ENCODE peak calls at places on chromosomes 16 and 17, in five cellular contexts. Z, U, O, B and N are unnamed samples.
A peak's percentile ranks its signal among the peaks of the same experiment; 100 is the strongest.

GRCh38 chr16:80014241-80014939 is 413.9 kb upstream of the MAF start:
- DNase-seq in Z (peak; percentile 73), U (no peak), O (no peak), B (no peak), N (no peak)

GRCh38 chr17:8223356-8224063 is 13.1 kb upstream of the AURKB start:
- DNase-seq in Z (no peak), U (no peak), O (peak; percentile 74), B (peak; percentile 75), N (peak; percentile 26)

GRCh38 chr17:60573139-60573975 is 26.6 kb upstream of the PPM1D start:
- DNase-seq in Z (no peak), U (no peak), O (no peak), B (no peak), N (no peak)

GRCh38 chr17:77266891-77267341 is 126.1 kb downstream of the SEC14L1 start:
- DNase-seq in Z (no peak), U (no peak), O (no peak), B (no peak), N (no peak)

GRCh38 chr16:12517310-12517694 is 286.4 kb downstream of the CPPED1 start:
- DNase-seq in Z (no peak), U (no peak), O (no peak), B (no peak), N (no peak)

GRCh38 chr16:71851726-71852125 is 6.0 kb downstream of the ATXN1L start:
- DNase-seq in Z (no peak), U (no peak), O (no peak), B (no peak), N (no peak)

GRCh38 chr17:48491527-48492273 is 39.1 kb downstream of the HOXB1 start:
- DNase-seq in Z (no peak), U (no peak), O (no peak), B (no peak), N (no peak)

GRCh38 chr16:9102943-9103342 is 11.5 kb downstream of the HAPSTR1 start:
- DNase-seq in Z (no peak), U (no peak), O (no peak), B (no peak), N (no peak)

GRCh38 chr17:8014558-8014850 is 12.1 kb downstream of the GUCY2D start:
- DNase-seq in Z (no peak), U (no peak), O (no peak), B (no peak), N (no peak)

GRCh38 chr16:68490829-68491575 is 42.7 kb upstream of the SMPD3 start:
- DNase-seq in Z (peak; percentile 91), U (no peak), O (no peak), B (no peak), N (no peak)

GRCh38 chr17:35467824-35468223 is 19.3 kb upstream of the SLFN13 start:
- DNase-seq in Z (no peak), U (no peak), O (no peak), B (no peak), N (no peak)

GRCh38 chr17:79661292-79662041 is 50.6 kb upstream of the RBFOX3 start:
- DNase-seq in Z (no peak), U (no peak), O (no peak), B (no peak), N (no peak)

GRCh38 chr17:79465011-79466006 is 145.5 kb downstream of the RBFOX3 start:
- DNase-seq in Z (no peak), U (no peak), O (no peak), B (no peak), N (no peak)

GRCh38 chr17:76013377-76013932 is 12.8 kb downstream of the CDK3 start:
- DNase-seq in Z (no peak), U (no peak), O (no peak), B (no peak), N (no peak)

GRCh38 chr17:45384800-45385262 is 47.8 kb downstream of the ARHGAP27 start:
- DNase-seq in Z (no peak), U (no peak), O (no peak), B (no peak), N (no peak)

GRCh38 chr17:21169496-21169895 is 42.7 kb downstream of the DHRS7B start:
- DNase-seq in Z (no peak), U (no peak), O (no peak), B (no peak), N (no peak)

GRCh38 chr16:55861288-55861687 is 13.9 kb downstream of the CES5A start:
- DNase-seq in Z (no peak), U (no peak), O (no peak), B (no peak), N (no peak)

GRCh38 chr16:2757344-2757743 is 4.9 kb downstream of the SRRM2 start:
- DNase-seq in Z (no peak), U (no peak), O (no peak), B (no peak), N (no peak)

GRCh38 chr16:87119168-87119567 is 198.0 kb downstream of the C16orf95 start:
- DNase-seq in Z (no peak), U (no peak), O (no peak), B (no peak), N (no peak)

GRCh38 chr16:7161886-7162285 is 170.8 kb upstream of the RBFOX1 start:
- DNase-seq in Z (no peak), U (no peak), O (no peak), B (no peak), N (no peak)

GRCh38 chr17:82565551-82565950 is 46.0 kb downstream of the FOXK2 start:
- DNase-seq in Z (no peak), U (no peak), O (no peak), B (no peak), N (no peak)

GRCh38 chr16:18803569-18804462 is 2.5 kb upstream of the ARL6IP1 start:
- DNase-seq in Z (no peak), U (no peak), O (no peak), B (no peak), N (no peak)

GRCh38 chr17:73249700-73250099 is 12.0 kb downstream of the CPSF4L start:
- DNase-seq in Z (no peak), U (no peak), O (no peak), B (no peak), N (no peak)

GRCh38 chr16:49596699-49597291 is 223.2 kb downstream of the C16orf78 start:
- DNase-seq in Z (no peak), U (no peak), O (no peak), B (no peak), N (no peak)

GRCh38 chr17:32283745-32284207 is 18.1 kb downstream of the RHBDL3 start:
- DNase-seq in Z (no peak), U (no peak), O (no peak), B (no peak), N (no peak)

GRCh38 chr16:76335187-76335974 is 58.2 kb downstream of the CNTNAP4 start:
- DNase-seq in Z (no peak), U (no peak), O (no peak), B (no peak), N (no peak)

GRCh38 chr16:67774457-67774853 is 31.9 kb downstream of the RANBP10 start:
- DNase-seq in Z (no peak), U (no peak), O (no peak), B (no peak), N (no peak)

GRCh38 chr17:37527249-37527851 is 37.7 kb downstream of the DUSP14 start:
- DNase-seq in Z (peak; percentile 66), U (no peak), O (peak; percentile 55), B (no peak), N (no peak)

GRCh38 chr17:83198366-83199341 is 119.2 kb downstream of the METRNL start:
- DNase-seq in Z (no peak), U (no peak), O (no peak), B (no peak), N (no peak)

GRCh38 chr17:17206913-17207368 is 808 bp upstream of the PLD6 start:
- DNase-seq in Z (no peak), U (no peak), O (no peak), B (no peak), N (no peak)

GRCh38 chr16:2948807-2949704 is 15.0 kb upstream of the KREMEN2 start:
- DNase-seq in Z (no peak), U (no peak), O (no peak), B (no peak), N (no peak)

GRCh38 chr17:1186923-1187771 is 7.4 kb upstream of the ABR start:
- DNase-seq in Z (peak; percentile 74), U (peak; percentile 50), O (peak; percentile 43), B (peak; percentile 86), N (peak; percentile 71)

GRCh38 chr17:72346306-72346705 is 225.5 kb downstream of the SOX9 start:
- DNase-seq in Z (no peak), U (no peak), O (no peak), B (no peak), N (no peak)

GRCh38 chr16:56793504-56793903 is 63.6 kb downstream of the NUP93 start:
- DNase-seq in Z (peak; percentile 8), U (no peak), O (no peak), B (no peak), N (no peak)

GRCh38 chr17:44219636-44220210 is at the start of gene UBTF:
- DNase-seq in Z (peak; percentile 19), U (peak; percentile 45), O (peak; percentile 44), B (peak; percentile 75), N (no peak)

GRCh38 chr16:27745348-27745747 is 195.4 kb downstream of the KATNIP start:
- DNase-seq in Z (no peak), U (no peak), O (no peak), B (no peak), N (no peak)

GRCh38 chr16:680967-681745 is 946 bp downstream of the STUB1 start:
- DNase-seq in Z (peak; percentile 55), U (no peak), O (no peak), B (no peak), N (no peak)

GRCh38 chr16:3131755-3132377 is 3.0 kb upstream of the ZNF213 start:
- DNase-seq in Z (no peak), U (no peak), O (no peak), B (no peak), N (no peak)

GRCh38 chr16:7946142-7946541 is 613.5 kb downstream of the RBFOX1 start:
- DNase-seq in Z (no peak), U (no peak), O (no peak), B (no peak), N (no peak)

GRCh38 chr16:29820271-29820701 is at the start of gene MVP:
- DNase-seq in Z (peak; percentile 66), U (no peak), O (no peak), B (peak; percentile 62), N (no peak)